ENCODE peak calls at places on chromosome 18, in four cellular contexts. E, V, T and O are unnamed samples.

GRCh38 chr18:56168049-56168781 is 470.2 kb downstream of the TXNL1 start:
- DNase-seq in T (no peak), E (no peak), V (peak; percentile 59), O (no peak)

GRCh38 chr18:55588001-55588875 is at the start of gene TCF4:
- DNase-seq in E (peak; percentile 80), T (no peak), V (peak; percentile 58), O (peak; percentile 71)

GRCh38 chr18:67875936-67876335 is 359.4 kb upstream of the DSEL start:
- DNase-seq in E (no peak), T (no peak), V (no peak), O (no peak)

GRCh38 chr18:56645415-56646016 is 5.6 kb upstream of the WDR7 start:
- DNase-seq in T (no peak), E (no peak), V (peak; percentile 33), O (no peak)

GRCh38 chr18:63192171-63192884 is 127.2 kb downstream of the BCL2 start:
- DNase-seq in V (no peak), E (no peak), T (no peak), O (no peak)

GRCh38 chr18:70459251-70459650 is 170.4 kb downstream of the SOCS6 start:
- DNase-seq in E (no peak), T (no peak), V (no peak), O (no peak)

GRCh38 chr18:74197705-74198341 is 49.5 kb downstream of the TIMM21 start:
- DNase-seq in E (no peak), T (no peak), V (peak; percentile 11), O (no peak)

GRCh38 chr18:55360061-55360460 is 227.9 kb downstream of the TCF4 start:
- DNase-seq in T (no peak), V (no peak), E (no peak), O (no peak)

GRCh38 chr18:12518326-12518725 is 110.6 kb downstream of the PRELID3A start:
- DNase-seq in E (no peak), V (peak; percentile 57), T (no peak), O (no peak)

GRCh38 chr18:70490008-70490933 is 201.4 kb downstream of the SOCS6 start:
- DNase-seq in V (peak; percentile 79), T (no peak), E (peak; percentile 47), O (peak; percentile 40)

GRCh38 chr18:79321625-79322024 is 74.1 kb upstream of the NFATC1 start:
- DNase-seq in E (no peak), T (no peak), V (peak; percentile 23), O (no peak)

GRCh38 chr18:31647354-31647753 is 37.0 kb downstream of the B4GALT6 start:
- DNase-seq in V (no peak), T (no peak), E (no peak), O (no peak)

GRCh38 chr18:33576999-33577687 is 876 bp upstream of the ASXL3 start:
- DNase-seq in T (no peak), V (no peak), E (no peak), O (no peak)

GRCh38 chr18:75314117-75314516 is 103.5 kb downstream of the TSHZ1 start:
- DNase-seq in T (no peak), V (no peak), E (no peak), O (no peak)

GRCh38 chr18:54777118-54777791 is 51.0 kb upstream of the RAB27B start:
- DNase-seq in E (no peak), V (no peak), T (no peak), O (no peak)

DNA sequence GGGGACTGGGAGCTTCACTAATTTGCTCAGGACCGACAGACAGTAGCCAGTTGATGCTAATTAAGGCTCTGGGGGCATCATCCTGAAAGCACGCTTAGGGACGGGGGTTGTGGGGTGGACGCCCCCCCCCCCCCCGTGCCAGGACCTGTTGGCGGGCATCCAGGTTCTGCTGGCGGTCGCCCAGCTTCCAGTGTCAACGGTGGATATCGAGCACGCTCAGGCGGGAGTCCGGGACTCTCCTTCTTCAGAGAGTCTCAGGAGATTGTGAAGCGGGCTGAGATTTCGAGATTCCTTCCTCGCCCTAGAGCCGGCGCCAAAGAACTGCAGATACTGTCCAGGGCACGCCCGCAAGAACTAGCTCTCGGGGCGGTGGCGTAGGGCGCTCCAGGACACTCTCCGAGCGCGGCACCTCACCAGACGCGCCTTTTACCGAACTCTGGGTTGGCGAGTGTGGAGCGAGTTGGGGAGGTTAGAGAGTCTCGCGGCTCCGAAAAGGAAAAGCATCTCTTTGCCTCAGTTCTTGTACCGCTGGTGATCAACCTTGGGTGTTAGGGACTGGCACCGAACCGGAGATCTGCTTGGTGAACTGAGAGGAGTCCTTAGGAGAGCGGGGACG is 5.6 kb downstream of the RAX start:
- DNase-seq in V (no peak), T (no peak), E (peak; percentile 41), O (no peak)
- H3K4me3 ChIP-seq in V (no peak overlapping the region), T (no peak overlapping the region), E (peak overlapping the region; percentile 39), O (no peak overlapping the region)

GRCh38 chr18:51197661-51198424 is at the start of gene MEX3C:
- DNase-seq in V (peak; percentile 99), T (peak; percentile 99), E (peak; percentile 92), O (peak; percentile 93)
- TF ChIP-seq CTCF in V (peak; percentile 37), T (peak; percentile 26), E (peak; percentile 34), O (peak; percentile 6)

GRCh38 chr18:36185157-36185556 is 2.1 kb upstream of the MOCOS start:
- DNase-seq in E (no peak), T (no peak), V (no peak), O (no peak)

GRCh38 chr18:36187138-36187825 is at the start of gene MOCOS:
- DNase-seq in V (peak; percentile 50), T (peak; percentile 47), E (peak; percentile 92), O (peak; percentile 47)

GRCh38 chr18:36187826-36188721 is 777 bp downstream of the MOCOS start:
- DNase-seq in V (no peak), T (no peak), E (no peak), O (no peak)

GRCh38 chr18:36185901-36186460 is 1.3 kb upstream of the MOCOS start:
- DNase-seq in T (no peak), E (no peak), V (no peak), O (no peak)

GRCh38 chr18:36186461-36187137 is 698 bp upstream of the MOCOS start:
- DNase-seq in T (peak; percentile 20), E (peak; percentile 62), V (no peak), O (no peak)
- H3K4me3 ChIP-seq in T (peak overlapping the region; percentile 65), E (peak overlapping the region; percentile 80), V (peak overlapping the region; percentile 76), O (peak overlapping the region; percentile 53)

GRCh38 chr18:28637897-28638296 is 461.0 kb upstream of the CDH2 start:
- DNase-seq in E (no peak), T (no peak), V (peak; percentile 5), O (no peak)
- TF ChIP-seq CTCF in E (peak; percentile 29), T (no peak), V (peak; percentile 37), O (no peak)

GRCh38 chr18:23272498-23273232 is 137.4 kb downstream of the CABLES1 start:
- DNase-seq in E (no peak), T (no peak), V (no peak), O (no peak)

GRCh38 chr18:23267447-23267776 is 132.1 kb downstream of the CABLES1 start:
- DNase-seq in E (no peak), T (no peak), V (no peak), O (no peak)

GRCh38 chr18:23268641-23269040 is 133.4 kb downstream of the CABLES1 start:
- DNase-seq in E (no peak), V (peak; percentile 22), T (no peak), O (no peak)

GRCh38 chr18:23270999-23271680 is 135.9 kb downstream of the CABLES1 start:
- DNase-seq in V (no peak), E (no peak), T (no peak), O (no peak)

DNA sequence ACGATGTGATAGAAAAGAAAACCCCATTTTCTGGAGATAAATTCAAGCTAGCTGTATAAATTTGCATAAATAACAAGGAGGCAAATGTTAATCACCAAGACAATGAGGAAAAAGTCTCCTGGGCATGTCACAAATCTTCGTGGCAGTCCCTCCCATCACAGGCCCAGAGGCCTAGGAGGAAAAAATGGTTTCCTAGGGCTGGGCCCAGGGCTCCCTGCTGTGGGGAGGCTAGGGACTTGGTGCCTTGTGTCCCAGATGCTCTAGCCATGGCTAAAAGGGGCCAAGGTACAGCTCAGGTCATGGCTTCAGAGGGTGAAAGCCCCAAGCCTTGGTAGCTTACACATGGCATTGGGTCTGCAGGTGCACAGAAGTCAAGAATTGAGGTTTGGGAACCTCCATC is 134.6 kb downstream of the CABLES1 start:
- DNase-seq in V (no peak), E (no peak), T (no peak), O (no peak)
- H3K4me3 ChIP-seq in V (no peak overlapping the region), E (no peak overlapping the region), T (no peak overlapping the region), O (no peak overlapping the region)

GRCh38 chr18:48790869-48791635 is 159.7 kb downstream of the SMAD7 start:
- DNase-seq in T (no peak), E (no peak), V (no peak), O (no peak)

GRCh38 chr18:48791636-48792105 is 159.1 kb downstream of the SMAD7 start:
- DNase-seq in E (no peak), V (no peak), T (no peak), O (no peak)

GRCh38 chr18:48790226-48790863 is 160.4 kb downstream of the SMAD7 start:
- DNase-seq in T (no peak), V (peak; percentile 81), E (no peak), O (no peak)

GRCh38 chr18:48792611-48793368 is 158.0 kb downstream of the SMAD7 start:
- DNase-seq in V (no peak), E (no peak), T (no peak), O (no peak)

DNA sequence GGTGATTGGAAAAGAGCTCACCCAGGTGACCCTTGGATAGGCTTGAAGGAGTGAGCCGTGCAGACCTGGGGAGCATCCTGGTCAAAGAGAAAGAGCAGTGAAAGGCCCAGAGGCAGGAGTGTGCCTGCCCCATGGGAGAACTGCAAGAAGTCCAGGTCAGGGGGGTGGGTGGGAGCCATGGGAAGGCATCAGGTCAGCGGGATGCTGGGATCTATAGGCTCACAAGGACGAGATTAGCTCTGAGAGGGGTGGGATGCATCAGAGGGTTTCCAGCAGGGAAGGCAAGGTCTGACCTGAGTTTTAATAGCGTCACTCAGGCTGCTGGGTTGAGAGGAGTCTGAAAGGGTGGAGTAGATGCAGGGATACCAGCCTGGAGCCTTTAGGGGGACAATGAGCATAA is 158.6 kb downstream of the SMAD7 start:
- DNase-seq in V (no peak), T (no peak), E (no peak), O (no peak)
- TF ChIP-seq CTCF in V (no peak), T (no peak), E (no peak), O (no peak)

GRCh38 chr18:13804305-13804704 is 19.6 kb upstream of the MC5R start:
- DNase-seq in T (no peak), V (no peak), E (no peak), O (no peak)

GRCh38 chr18:13799396-13799795 is 24.6 kb upstream of the MC5R start:
- DNase-seq in V (no peak), T (no peak), E (no peak), O (no peak)

GRCh38 chr18:13800505-13801259 is 23.3 kb upstream of the MC5R start:
- DNase-seq in T (peak; percentile 32), V (peak; percentile 39), E (peak; percentile 76), O (peak; percentile 57)

GRCh38 chr18:13797157-13797611 is 26.8 kb upstream of the MC5R start:
- DNase-seq in E (no peak), T (no peak), V (peak; percentile 36), O (no peak)

DNA sequence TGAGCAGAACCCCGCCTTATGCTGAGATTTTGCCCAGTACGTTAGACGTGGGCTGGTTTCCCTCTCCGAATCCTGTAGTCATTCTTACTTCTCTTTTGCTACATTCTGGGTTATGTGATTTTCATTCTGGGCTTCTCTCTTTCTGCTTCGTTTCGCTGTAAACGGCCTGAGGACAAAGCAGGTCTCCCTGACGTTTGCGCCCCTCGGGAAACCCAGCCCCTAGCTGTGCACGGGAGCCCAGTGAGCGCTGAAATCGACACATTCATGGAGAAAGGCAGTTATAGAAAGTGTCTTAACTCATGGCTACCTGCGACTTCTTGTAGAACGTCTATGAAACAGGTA is 22.7 kb upstream of the MC5R start:
- DNase-seq in T (no peak), E (no peak), V (no peak), O (no peak)
- H3K4me3 ChIP-seq in T (no peak overlapping the region), E (peak overlapping the region; percentile 52), V (peak overlapping the region; percentile 28), O (no peak overlapping the region)